ENCODE peak calls at places on chromosomes 3 and 15, in four cellular contexts. A, L, K and P are unnamed samples.

GRCh38 chr15:74777769-74778598 is 3.9 kb upstream of the CSK start:
- DNase-seq in L (no peak), K (no peak), A (no peak), P (no peak)

GRCh38 chr3:35335703-35336102 is 303.6 kb upstream of the ARPP21 start:
- DNase-seq in L (no peak), K (no peak), A (no peak), P (no peak)

GRCh38 chr3:185519021-185519420 is 20.2 kb upstream of the TMEM41A start:
- DNase-seq in K (no peak), A (no peak), L (peak; percentile 21), P (no peak)

GRCh38 chr3:53970656-53971055 is 79.0 kb upstream of the SELENOK start:
- DNase-seq in A (no peak), L (no peak), K (no peak), P (no peak)

GRCh38 chr3:152352559-152352958 is 83.8 kb downstream of the MBNL1 start:
- DNase-seq in A (no peak), L (no peak), K (no peak), P (no peak)

GRCh38 chr15:57866149-57866736 is 159.7 kb downstream of the POLR2M start:
- DNase-seq in A (peak; percentile 56), L (peak; percentile 56), K (peak; percentile 42), P (no peak)

GRCh38 chr3:27792869-27793268 is 70.7 kb upstream of the EOMES start:
- DNase-seq in L (no peak), K (no peak), A (no peak), P (no peak)

GRCh38 chr15:47289667-47290066 is 427.6 kb upstream of the SEMA6D start:
- DNase-seq in L (no peak), K (no peak), A (no peak), P (no peak)

GRCh38 chr3:11636372-11636760 is 7.3 kb downstream of the VGLL4 start:
- DNase-seq in K (no peak), L (no peak), A (no peak), P (no peak)

GRCh38 chr15:79978694-79979519 is 7.9 kb upstream of the BCL2A1 start:
- DNase-seq in A (no peak), L (peak; percentile 87), K (no peak), P (peak; percentile 95)

GRCh38 chr3:178063475-178063874 is 472.8 kb upstream of the KCNMB2 start:
- DNase-seq in K (no peak), A (no peak), L (no peak), P (no peak)

GRCh38 chr3:120753831-120754230 is 11.3 kb downstream of the GTF2E1 start:
- DNase-seq in K (no peak), A (no peak), L (no peak), P (no peak)

GRCh38 chr15:76185716-76186115 is 125.6 kb downstream of the ETFA start:
- DNase-seq in A (peak; percentile 76), K (no peak), L (peak; percentile 72), P (no peak)

DNA sequence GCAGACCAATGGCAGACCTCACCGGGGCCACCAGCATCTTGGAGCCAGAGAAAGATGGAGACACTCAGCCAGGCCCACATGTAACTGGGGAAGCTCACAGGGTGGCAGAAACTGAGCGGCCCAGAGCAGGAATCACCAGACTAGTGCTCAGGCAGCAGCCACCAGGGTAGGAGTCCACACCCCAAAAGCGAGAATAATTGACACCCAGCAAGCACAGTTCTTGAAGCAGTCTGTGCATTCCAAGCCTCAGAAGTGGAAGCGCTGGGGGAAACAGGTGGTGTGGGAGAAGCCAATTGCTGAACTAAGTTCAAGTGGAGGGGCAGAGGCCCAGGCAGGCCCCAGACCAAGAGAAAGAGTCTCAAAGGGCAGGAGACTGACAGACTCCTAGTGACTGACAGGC is 8.0 kb downstream of the NT5DC2 start:
- DNase-seq in K (no peak), L (no peak), A (no peak), P (no peak)
- TF ChIP-seq CHD2 in K (no peak), L (no peak), A (no peak), P (no peak)

GRCh38 chr3:127700406-127700805 is 27.7 kb downstream of the ABTB1 start:
- DNase-seq in A (no peak), K (no peak), L (no peak), P (no peak)

GRCh38 chr3:127699098-127699945 is 26.6 kb downstream of the ABTB1 start:
- DNase-seq in A (no peak), K (no peak), L (no peak), P (no peak)

GRCh38 chr3:127699946-127700300 is 27.2 kb downstream of the ABTB1 start:
- DNase-seq in K (no peak), A (no peak), L (no peak), P (no peak)

GRCh38 chr3:127702151-127702578 is 29.4 kb downstream of the ABTB1 start:
- DNase-seq in A (peak; percentile 50), L (no peak), K (no peak), P (no peak)

GRCh38 chr3:127701281-127701792 is 28.6 kb downstream of the ABTB1 start:
- DNase-seq in L (no peak), A (peak; percentile 32), K (no peak), P (no peak)
- TF ChIP-seq JUND in L (no peak), A (no peak), K (no peak), P (no peak)

GRCh38 chr3:31466866-31467265 is 65.9 kb upstream of the STT3B start:
- DNase-seq in A (no peak), L (no peak), K (no peak), P (no peak)
- TF ChIP-seq CHD2 in A (no peak), L (no peak), K (no peak), P (no peak)

GRCh38 chr3:137012097-137012501 is 54.3 kb downstream of the IL20RB start:
- DNase-seq in A (no peak), K (no peak), L (no peak), P (no peak)

GRCh38 chr3:137008976-137009375 is 51.2 kb downstream of the IL20RB start:
- DNase-seq in L (no peak), K (no peak), A (no peak), P (no peak)

GRCh38 chr3:137013955-137014688 is 56.3 kb downstream of the IL20RB start:
- DNase-seq in A (peak; percentile 77), L (peak; percentile 82), K (peak; percentile 84), P (peak; percentile 51)

DNA sequence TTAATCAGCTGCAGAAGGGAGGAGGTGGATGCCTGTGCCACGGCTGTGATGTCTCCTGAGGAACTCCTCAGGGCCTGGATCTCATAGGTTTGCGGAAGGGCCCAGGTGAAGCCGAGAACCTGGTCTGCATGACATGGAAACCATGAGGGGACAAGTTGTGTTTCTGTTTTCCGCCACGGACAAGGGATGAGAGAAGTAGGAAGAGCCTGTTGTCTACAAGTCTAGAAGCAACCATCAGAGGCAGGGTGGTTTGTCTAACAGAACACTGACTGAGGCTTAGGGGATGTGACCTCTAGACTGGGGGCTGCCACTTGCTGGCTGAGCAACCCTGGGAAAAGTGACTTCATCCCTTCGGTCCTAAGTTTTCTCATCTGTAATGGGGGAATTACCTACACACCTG is 52.4 kb downstream of the IL20RB start:
- DNase-seq in L (no peak), K (no peak), A (no peak), P (no peak)
- TF ChIP-seq JUND in L (no peak), K (no peak), A (no peak), P (no peak)

GRCh38 chr3:146974001-146974400 is 368.9 kb upstream of the PLSCR5 start:
- DNase-seq in K (no peak), A (no peak), L (no peak), P (no peak)
- TF ChIP-seq CHD2 in K (no peak), A (no peak), L (no peak), P (no peak)

GRCh38 chr15:48565560-48566482 is 79.7 kb downstream of the FBN1 start:
- DNase-seq in K (no peak), L (no peak), A (no peak), P (no peak)
- TF ChIP-seq JUND in K (peak; percentile 65), L (no peak), A (no peak), P (no peak)

DNA sequence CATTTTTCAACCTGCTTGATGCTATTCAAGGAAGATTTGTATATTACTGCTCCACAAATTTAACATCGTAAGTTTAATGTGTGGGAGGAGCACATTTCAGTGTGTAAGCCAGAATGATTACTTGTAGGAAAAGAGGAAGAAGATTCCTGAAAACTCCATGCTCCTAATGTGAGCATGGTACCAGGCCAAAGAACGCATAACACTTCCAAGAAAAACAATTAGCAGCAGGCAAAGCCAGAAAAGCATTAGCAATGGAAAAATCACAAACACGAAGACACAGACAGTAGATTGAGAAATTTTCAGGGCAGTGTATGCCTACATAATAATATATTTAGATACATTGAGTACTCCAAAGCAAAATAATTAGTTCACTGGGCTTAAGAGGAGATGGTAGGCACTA is 96.6 kb upstream of the CBLB start:
- DNase-seq in K (no peak), A (no peak), L (no peak), P (no peak)
- TF ChIP-seq CHD2 in K (no peak), A (no peak), L (no peak), P (no peak)